ENCODE peak calls at places on chromosome 13, in six cellular contexts. One of them, this sample, is unnamed.

GRCh38 chr13:95605426-95606125 is 38.9 kb downstream of the DZIP1 start:
- DNase-seq in Peyer's patch: no peak
- DNase-seq in fibroblast of pulmonary artery: no peak
- DNase-seq in OCI-LY7: no peak
- DNase-seq in AG10803: no peak
- DNase-seq in hepatocyte: no peak
- DNase-seq in this sample: no peak

GRCh38 chr13:95083758-95084157 is 217.5 kb downstream of the ABCC4 start:
- DNase-seq in Peyer's patch: no peak
- DNase-seq in OCI-LY7: no peak
- DNase-seq in fibroblast of pulmonary artery: peak
- DNase-seq in hepatocyte: no peak
- DNase-seq in AG10803: peak
- DNase-seq in this sample: no peak

GRCh38 chr13:33185853-33186252 is 99.7 kb downstream of the STARD13 start:
- DNase-seq in OCI-LY7: no peak
- DNase-seq in fibroblast of pulmonary artery: no peak
- DNase-seq in Peyer's patch: no peak
- DNase-seq in hepatocyte: no peak
- DNase-seq in AG10803: no peak
- DNase-seq in this sample: no peak

GRCh38 chr13:64924401-64924800 is 2305.7 kb downstream of the PCDH9 start:
- DNase-seq in OCI-LY7: no peak
- DNase-seq in fibroblast of pulmonary artery: no peak
- DNase-seq in AG10803: no peak
- DNase-seq in Peyer's patch: no peak
- DNase-seq in hepatocyte: no peak
- DNase-seq in this sample: no peak

GRCh38 chr13:105918842-105919741 is 616.4 kb downstream of the EFNB2 start:
- DNase-seq in hepatocyte: peak
- DNase-seq in Peyer's patch: peak
- DNase-seq in OCI-LY7: no peak
- DNase-seq in fibroblast of pulmonary artery: peak
- DNase-seq in AG10803: peak
- DNase-seq in this sample: peak

GRCh38 chr13:80189889-80190597 is 150.9 kb downstream of the SPRY2 start:
- DNase-seq in AG10803: no peak
- DNase-seq in fibroblast of pulmonary artery: no peak
- DNase-seq in hepatocyte: no peak
- DNase-seq in Peyer's patch: no peak
- DNase-seq in OCI-LY7: no peak
- DNase-seq in this sample: no peak

GRCh38 chr13:45436332-45436731 is 18.2 kb upstream of the SLC25A30 start:
- DNase-seq in OCI-LY7: no peak
- DNase-seq in Peyer's patch: no peak
- DNase-seq in hepatocyte: no peak
- DNase-seq in fibroblast of pulmonary artery: no peak
- DNase-seq in AG10803: no peak
- DNase-seq in this sample: no peak

GRCh38 chr13:20654156-20654555 is 49.3 kb upstream of the IL17D start:
- DNase-seq in hepatocyte: no peak
- DNase-seq in Peyer's patch: no peak
- DNase-seq in AG10803: no peak
- DNase-seq in fibroblast of pulmonary artery: peak
- DNase-seq in OCI-LY7: no peak
- DNase-seq in this sample: no peak

GRCh38 chr13:62887046-62887445 is 1471.4 kb upstream of the PCDH20 start:
- DNase-seq in AG10803: no peak
- DNase-seq in fibroblast of pulmonary artery: no peak
- DNase-seq in Peyer's patch: no peak
- DNase-seq in hepatocyte: no peak
- DNase-seq in OCI-LY7: no peak
- DNase-seq in this sample: no peak

GRCh38 chr13:99227909-99228688 is 27.4 kb downstream of the UBAC2 start:
- DNase-seq in AG10803: no peak
- DNase-seq in Peyer's patch: no peak
- DNase-seq in OCI-LY7: no peak
- DNase-seq in hepatocyte: no peak
- DNase-seq in fibroblast of pulmonary artery: no peak
- DNase-seq in this sample: no peak

GRCh38 chr13:42110410-42111155 is 62.1 kb downstream of the DGKH start:
- DNase-seq in AG10803: peak
- DNase-seq in fibroblast of pulmonary artery: peak
- DNase-seq in hepatocyte: peak
- DNase-seq in Peyer's patch: no peak
- DNase-seq in OCI-LY7: peak
- DNase-seq in this sample: peak

GRCh38 chr13:80012281-80012680 is 328.6 kb downstream of the SPRY2 start:
- DNase-seq in Peyer's patch: no peak
- DNase-seq in hepatocyte: no peak
- DNase-seq in OCI-LY7: no peak
- DNase-seq in AG10803: no peak
- DNase-seq in fibroblast of pulmonary artery: peak
- DNase-seq in this sample: no peak

GRCh38 chr13:31049833-31050232 is 111.9 kb downstream of the HSPH1 start:
- DNase-seq in Peyer's patch: peak
- DNase-seq in OCI-LY7: no peak
- DNase-seq in AG10803: no peak
- DNase-seq in hepatocyte: no peak
- DNase-seq in fibroblast of pulmonary artery: no peak
- DNase-seq in this sample: no peak

GRCh38 chr13:43304449-43304848 is 281.1 kb downstream of the DNAJC15 start:
- DNase-seq in hepatocyte: no peak
- DNase-seq in fibroblast of pulmonary artery: no peak
- DNase-seq in Peyer's patch: no peak
- DNase-seq in OCI-LY7: no peak
- DNase-seq in AG10803: no peak
- DNase-seq in this sample: no peak

GRCh38 chr13:48505597-48506091 is 27.2 kb downstream of the RCBTB2 start:
- DNase-seq in hepatocyte: no peak
- DNase-seq in AG10803: peak
- DNase-seq in Peyer's patch: peak
- DNase-seq in fibroblast of pulmonary artery: no peak
- DNase-seq in OCI-LY7: peak
- DNase-seq in this sample: no peak

GRCh38 chr13:29934531-29935308 is 84.3 kb upstream of the UBL3 start:
- DNase-seq in Peyer's patch: no peak
- DNase-seq in fibroblast of pulmonary artery: no peak
- DNase-seq in AG10803: no peak
- DNase-seq in OCI-LY7: no peak
- DNase-seq in hepatocyte: peak
- DNase-seq in this sample: no peak

GRCh38 chr13:29936961-29937360 is 86.5 kb upstream of the UBL3 start:
- DNase-seq in hepatocyte: no peak
- DNase-seq in AG10803: no peak
- DNase-seq in OCI-LY7: no peak
- DNase-seq in fibroblast of pulmonary artery: no peak
- DNase-seq in Peyer's patch: no peak
- DNase-seq in this sample: no peak

GRCh38 chr13:29937379-29937778 is 87.0 kb upstream of the UBL3 start:
- DNase-seq in AG10803: no peak
- DNase-seq in Peyer's patch: no peak
- DNase-seq in hepatocyte: no peak
- DNase-seq in fibroblast of pulmonary artery: no peak
- DNase-seq in OCI-LY7: no peak
- DNase-seq in this sample: no peak

GRCh38 chr13:29936051-29936813 is 85.8 kb upstream of the UBL3 start:
- DNase-seq in fibroblast of pulmonary artery: no peak
- DNase-seq in AG10803: no peak
- DNase-seq in OCI-LY7: no peak
- DNase-seq in hepatocyte: no peak
- DNase-seq in Peyer's patch: no peak
- DNase-seq in this sample: no peak

DNA sequence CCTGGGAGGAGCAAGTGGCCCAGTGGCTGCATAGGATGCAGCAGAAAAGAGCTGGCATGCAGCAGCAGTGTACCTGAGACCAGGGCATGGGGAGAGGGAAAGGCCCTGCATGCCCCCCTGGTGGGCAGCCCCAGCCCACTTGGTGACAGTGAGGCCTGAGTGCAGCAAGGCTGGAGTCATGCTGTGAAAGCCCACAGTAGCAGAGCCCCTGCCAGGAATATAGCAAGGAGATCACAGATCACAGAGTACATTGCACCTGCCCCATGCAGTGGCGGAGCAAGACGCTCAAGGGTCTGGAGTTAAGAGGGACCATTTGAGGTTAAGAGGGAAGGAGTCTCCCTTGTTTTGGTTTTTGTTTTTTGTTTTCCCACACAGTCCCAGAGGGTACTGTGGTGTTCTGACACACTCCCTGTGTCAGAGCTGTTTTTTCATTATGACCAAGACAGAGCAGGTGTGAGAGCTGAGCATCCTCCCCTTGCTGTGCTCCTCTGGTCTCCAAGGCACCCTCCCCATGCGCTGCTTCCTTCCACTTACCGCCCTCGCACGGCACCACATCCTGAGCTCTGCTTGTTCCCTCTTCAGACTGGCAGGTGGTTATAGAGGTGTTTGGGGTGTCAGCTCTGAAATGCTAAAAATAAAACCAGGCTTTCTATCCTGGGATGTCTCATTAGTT is 85.0 kb upstream of the UBL3 start:
- DNase-seq in fibroblast of pulmonary artery: no peak
- DNase-seq in Peyer's patch: peak
- DNase-seq in OCI-LY7: peak
- DNase-seq in hepatocyte: no peak
- DNase-seq in AG10803: no peak
- DNase-seq in this sample: no peak
- H3K4me3 ChIP-seq in fibroblast of pulmonary artery: no peak
- H3K4me3 ChIP-seq in Peyer's patch: peak
- H3K4me3 ChIP-seq in OCI-LY7: no peak
- H3K4me3 ChIP-seq in hepatocyte: no peak
- H3K4me3 ChIP-seq in AG10803: no peak
- H3K4me3 ChIP-seq in this sample: no peak

GRCh38 chr13:23180711-23181110 is at the start of gene SGCG:
- DNase-seq in OCI-LY7: no peak
- DNase-seq in hepatocyte: no peak
- DNase-seq in AG10803: peak
- DNase-seq in fibroblast of pulmonary artery: no peak
- DNase-seq in Peyer's patch: no peak
- DNase-seq in this sample: no peak

GRCh38 chr13:23175920-23176319 is 4.9 kb upstream of the SGCG start:
- DNase-seq in fibroblast of pulmonary artery: peak
- DNase-seq in AG10803: no peak
- DNase-seq in OCI-LY7: no peak
- DNase-seq in hepatocyte: no peak
- DNase-seq in Peyer's patch: no peak
- DNase-seq in this sample: no peak
- TF ChIP-seq CTCF in fibroblast of pulmonary artery: peak
- TF ChIP-seq CTCF in AG10803: peak
- TF ChIP-seq CTCF in OCI-LY7: peak
- TF ChIP-seq CTCF in hepatocyte: peak
- TF ChIP-seq CTCF in Peyer's patch: no peak
- TF ChIP-seq CTCF in this sample: peak

DNA sequence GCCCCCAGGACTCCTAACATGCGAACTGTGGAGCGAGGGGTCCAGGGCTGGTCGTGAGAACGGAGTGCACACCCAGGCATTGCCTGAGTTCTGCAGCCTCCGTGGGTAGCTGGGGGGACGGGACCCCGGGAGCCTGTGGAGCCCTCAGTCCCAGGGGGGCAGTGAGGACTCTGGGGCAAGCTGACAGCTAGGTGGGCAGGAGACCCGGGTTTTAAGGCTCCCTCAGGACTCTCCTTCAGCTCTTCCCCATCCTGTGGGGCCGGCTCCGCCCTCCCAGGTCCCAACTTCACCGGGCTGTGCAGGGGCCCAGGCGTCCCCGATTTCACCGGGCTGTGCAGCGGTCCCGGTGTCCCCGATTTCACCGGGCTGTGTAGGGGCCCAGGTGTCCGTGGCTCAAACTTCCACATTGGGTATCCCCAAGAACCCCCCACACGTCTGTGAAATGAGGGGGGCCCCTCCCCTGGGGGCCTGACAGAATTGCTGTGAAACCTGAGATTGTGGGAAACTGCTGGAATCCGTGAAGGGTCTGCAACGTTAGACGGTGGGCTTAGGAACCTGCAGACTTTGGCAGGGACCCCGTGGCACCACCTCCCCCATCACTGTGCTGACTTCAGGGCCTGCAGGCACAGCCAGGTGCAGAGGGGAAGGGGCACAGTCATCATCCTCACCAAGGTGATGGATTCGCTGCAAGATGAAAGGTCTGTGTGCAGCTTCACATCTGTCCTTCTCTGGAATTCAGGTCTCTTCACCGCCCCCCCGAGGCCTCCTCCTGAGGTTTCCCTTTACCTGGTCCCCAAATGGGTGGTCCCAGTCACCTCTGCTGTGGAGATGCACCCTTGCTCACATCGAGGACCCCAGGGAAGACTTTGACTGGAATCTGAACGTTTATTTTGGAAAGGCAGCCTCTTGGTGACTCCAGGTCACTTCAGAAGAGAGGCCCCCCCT is 73.2 kb upstream of the MCF2L start:
- DNase-seq in OCI-LY7: no peak
- DNase-seq in fibroblast of pulmonary artery: no peak
- DNase-seq in AG10803: no peak
- DNase-seq in Peyer's patch: no peak
- DNase-seq in hepatocyte: no peak
- DNase-seq in this sample: no peak
- H3K4me3 ChIP-seq in OCI-LY7: no peak
- H3K4me3 ChIP-seq in fibroblast of pulmonary artery: no peak
- H3K4me3 ChIP-seq in AG10803: no peak
- H3K4me3 ChIP-seq in Peyer's patch: peak
- H3K4me3 ChIP-seq in hepatocyte: no peak
- H3K4me3 ChIP-seq in this sample: no peak

GRCh38 chr13:28318418-28318995 is 176.4 kb downstream of the FLT1 start:
- DNase-seq in AG10803: peak
- DNase-seq in hepatocyte: no peak
- DNase-seq in OCI-LY7: peak
- DNase-seq in Peyer's patch: no peak
- DNase-seq in fibroblast of pulmonary artery: no peak
- DNase-seq in this sample: no peak

GRCh38 chr13:28316841-28317240 is 178.1 kb downstream of the FLT1 start:
- DNase-seq in hepatocyte: no peak
- DNase-seq in fibroblast of pulmonary artery: no peak
- DNase-seq in OCI-LY7: no peak
- DNase-seq in Peyer's patch: no peak
- DNase-seq in AG10803: no peak
- DNase-seq in this sample: no peak

GRCh38 chr13:28314879-28315278 is 176.5 kb downstream of the PAN3 start:
- DNase-seq in hepatocyte: no peak
- DNase-seq in OCI-LY7: no peak
- DNase-seq in fibroblast of pulmonary artery: no peak
- DNase-seq in AG10803: no peak
- DNase-seq in Peyer's patch: no peak
- DNase-seq in this sample: no peak

GRCh38 chr13:28316129-28316528 is 177.8 kb downstream of the PAN3 start:
- DNase-seq in Peyer's patch: no peak
- DNase-seq in hepatocyte: peak
- DNase-seq in fibroblast of pulmonary artery: no peak
- DNase-seq in OCI-LY7: no peak
- DNase-seq in AG10803: no peak
- DNase-seq in this sample: no peak

DNA sequence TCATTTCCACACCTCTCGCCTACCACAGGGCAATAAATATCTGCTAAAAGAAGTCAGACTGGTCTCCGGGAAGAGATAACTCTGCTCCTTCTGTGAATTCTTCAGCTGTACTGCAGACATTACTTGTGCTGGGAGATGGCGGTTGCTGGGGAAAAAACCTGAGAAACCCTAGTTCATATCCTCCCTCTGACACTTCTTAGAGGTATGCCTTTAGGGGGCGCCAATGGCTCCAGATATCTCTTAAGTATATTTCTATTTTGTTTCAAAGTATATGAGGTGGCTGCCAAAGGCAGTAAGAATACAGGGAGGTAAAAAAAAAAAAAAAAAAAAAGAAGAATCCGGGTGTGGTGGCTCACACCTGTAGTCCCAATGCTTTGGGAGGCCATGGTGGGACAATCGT is 175.2 kb downstream of the PAN3 start:
- DNase-seq in hepatocyte: peak
- DNase-seq in OCI-LY7: peak
- DNase-seq in Peyer's patch: no peak
- DNase-seq in fibroblast of pulmonary artery: peak
- DNase-seq in AG10803: peak
- DNase-seq in this sample: no peak
- TF ChIP-seq CTCF in hepatocyte: peak
- TF ChIP-seq CTCF in OCI-LY7: peak
- TF ChIP-seq CTCF in Peyer's patch: no peak
- TF ChIP-seq CTCF in fibroblast of pulmonary artery: peak
- TF ChIP-seq CTCF in AG10803: peak
- TF ChIP-seq CTCF in this sample: peak